ENCODE peak calls at places on chromosomes 3 and 15, in six cellular contexts. N is smooth muscle cell of the brain vasculature, W is PC-9, T is B cell, F is GM10248, X is GM23338. E is an unnamed sample.

GRCh38 chr3:136067211-136067610 is 101.7 kb downstream of the PPP2R3A start:
- DNase-seq in F (no peak), N (no peak), X (no peak), T (no peak), W (no peak), E (no peak)

GRCh38 chr3:123475786-123476185 is 26.9 kb upstream of the ADCY5 start:
- DNase-seq in N (no peak), X (no peak), F (no peak), W (no peak), T (no peak), E (no peak)

GRCh38 chr15:39403674-39404117 is 177.2 kb upstream of the THBS1 start:
- DNase-seq in N (peak), T (no peak), F (no peak), X (no peak), W (peak), E (no peak)

GRCh38 chr3:55875137-55875536 is 388.0 kb upstream of the WNT5A start:
- DNase-seq in T (no peak), F (no peak), N (no peak), W (no peak), X (no peak), E (no peak)

GRCh38 chr3:58084166-58084565 is 75.9 kb downstream of the FLNB start:
- DNase-seq in F (no peak), T (no peak), W (no peak), X (peak), N (no peak), E (no peak)

GRCh38 chr15:88419830-88420229 is 47.4 kb downstream of the MRPL46 start:
- DNase-seq in F (no peak), X (no peak), T (no peak), W (no peak), N (no peak), E (no peak)

GRCh38 chr3:56005196-56005805 is 463.0 kb downstream of the ERC2 start:
- DNase-seq in F (no peak), T (no peak), W (no peak), X (peak), N (no peak), E (no peak)

GRCh38 chr3:129185774-129186173 is 2.1 kb upstream of the CNBP start:
- DNase-seq in W (no peak), F (no peak), X (no peak), T (no peak), N (no peak), E (no peak)

GRCh38 chr3:108150200-108150599 is 59.4 kb upstream of the CD47 start:
- DNase-seq in F (no peak), N (no peak), W (no peak), X (no peak), T (no peak), E (no peak)

GRCh38 chr15:98727115-98728040 is 79.0 kb downstream of the IGF1R start:
- DNase-seq in W (peak), T (no peak), F (no peak), X (peak), N (peak), E (peak)

GRCh38 chr3:186901135-186901734 is 29.1 kb upstream of the ST6GAL1 start:
- DNase-seq in W (no peak), N (no peak), F (no peak), X (no peak), T (peak), E (no peak)

GRCh38 chr15:88920186-88920891 is 7.2 kb upstream of the MFGE8 start:
- DNase-seq in T (no peak), X (no peak), W (peak), F (no peak), N (no peak), E (no peak)

GRCh38 chr3:155218470-155218869 is 75.0 kb downstream of the STRIT1 start:
- DNase-seq in N (no peak), T (no peak), W (no peak), X (no peak), F (no peak), E (no peak)

GRCh38 chr15:27183182-27183581 is 212.2 kb downstream of the GABRG3 start:
- DNase-seq in N (no peak), W (no peak), T (no peak), X (no peak), F (no peak), E (no peak)

E was measured in ascending aorta.